ENCODE peak calls at places on chromosomes 13 and 19, in nine cellular contexts. T, K, F, G, Z, N, V, E and S are unnamed samples.

GRCh38 chr13:57629391-57629804 is 2.1 kb upstream of the PCDH17 start:
- DNase-seq in V (no peak), F (peak), E (no peak), K (no peak), Z (no peak), N (no peak), T (no peak), G (no peak), S (no peak)

GRCh38 chr13:59674616-59675015 is 489.1 kb downstream of the DIAPH3 start:
- DNase-seq in N (no peak), V (no peak), F (no peak), T (no peak), K (no peak), E (no peak), Z (no peak), G (no peak), S (no peak)

GRCh38 chr13:20553309-20553708 is 13.6 kb upstream of the IFT88 start:
- DNase-seq in Z (peak), K (no peak), V (no peak), G (no peak), E (no peak), N (no peak), F (peak), T (no peak), S (no peak)

GRCh38 chr13:90800082-90800746 is 547.3 kb upstream of the MIR17HG start:
- DNase-seq in N (no peak), G (peak), T (no peak), K (no peak), F (peak), V (no peak), Z (no peak), E (no peak), S (peak)

GRCh38 chr19:38017504-38018150 is 110.6 kb downstream of the SIPA1L3 start:
- DNase-seq in G (no peak), V (no peak), E (no peak), N (no peak), K (no peak), F (no peak), T (no peak), Z (no peak), S (no peak)

GRCh38 chr13:46296920-46297319 is 85.2 kb downstream of the LRRC63 start:
- DNase-seq in N (no peak), Z (no peak), F (peak), G (no peak), K (no peak), E (no peak), T (no peak), V (no peak), S (no peak)

GRCh38 chr13:42215578-42216421 is 56.2 kb upstream of the AKAP11 start:
- DNase-seq in E (no peak), Z (peak), N (peak), T (no peak), F (peak), V (no peak), K (no peak), G (peak), S (peak)

GRCh38 chr13:25493930-25494707 is 122.3 kb downstream of the ATP8A2 start:
- DNase-seq in F (no peak), K (no peak), E (no peak), G (no peak), N (peak), T (no peak), V (no peak), Z (no peak), S (no peak)

GRCh38 chr19:18191640-18192062 is 1.4 kb upstream of the MPV17L2 start:
- DNase-seq in N (peak), Z (no peak), K (no peak), T (no peak), E (no peak), F (no peak), V (no peak), G (no peak), S (no peak)

GRCh38 chr19:1286451-1286858 is 782 bp downstream of the EFNA2 start:
- DNase-seq in G (no peak), F (no peak), E (no peak), Z (no peak), V (no peak), N (no peak), T (no peak), K (no peak), S (no peak)

GRCh38 chr19:18122860-18123795 is 25.6 kb downstream of the MAST3 start:
- DNase-seq in G (no peak), V (no peak), K (no peak), T (no peak), F (no peak), N (peak), E (no peak), Z (no peak), S (no peak)

GRCh38 chr13:20610006-20610405 is 43.0 kb downstream of the IFT88 start:
- DNase-seq in G (no peak), N (no peak), F (no peak), Z (no peak), E (no peak), K (no peak), V (no peak), T (no peak), S (no peak)

GRCh38 chr13:23630349-23631093 is 60.3 kb downstream of the TNFRSF19 start:
- DNase-seq in Z (peak), F (peak), G (no peak), T (no peak), N (peak), E (no peak), K (no peak), V (no peak), S (no peak)

GRCh38 chr13:100069278-100069677 is 19.6 kb upstream of the PCCA start:
- DNase-seq in T (no peak), N (no peak), F (no peak), V (no peak), E (no peak), K (no peak), Z (no peak), G (no peak), S (no peak)

GRCh38 chr19:14530005-14530348 is 583 bp downstream of the TECR start:
- DNase-seq in T (no peak), F (peak), N (no peak), E (no peak), V (peak), K (no peak), Z (no peak), G (peak), S (no peak)

GRCh38 chr13:58655086-58655485 is 1023.5 kb downstream of the PCDH17 start:
- DNase-seq in F (no peak), K (no peak), E (no peak), T (no peak), Z (no peak), G (no peak), N (no peak), V (no peak), S (no peak)

GRCh38 chr19:47806435-47806834 is 2.1 kb upstream of the TPRX1 start:
- DNase-seq in Z (no peak), T (no peak), K (no peak), E (no peak), F (no peak), N (no peak), G (no peak), V (no peak), S (no peak)

GRCh38 chr19:2168619-2169424 is 5.1 kb downstream of the DOT1L start:
- DNase-seq in K (peak), V (peak), G (peak), N (peak), Z (peak), E (peak), F (peak), T (peak), S (peak)

GRCh38 chr13:108086678-108087077 is 128.7 kb downstream of the LIG4 start:
- DNase-seq in E (no peak), G (no peak), T (no peak), Z (no peak), V (no peak), F (peak), K (no peak), N (no peak), S (no peak)

GRCh38 chr13:108083056-108083455 is 132.3 kb downstream of the LIG4 start:
- DNase-seq in V (no peak), K (no peak), Z (no peak), N (no peak), T (no peak), F (no peak), E (no peak), G (no peak), S (no peak)

GRCh38 chr13:108077284-108077683 is 138.1 kb downstream of the LIG4 start:
- DNase-seq in G (no peak), V (no peak), T (no peak), Z (no peak), K (no peak), F (no peak), N (no peak), E (no peak), S (no peak)

GRCh38 chr13:108084840-108085239 is 130.5 kb downstream of the LIG4 start:
- DNase-seq in V (no peak), N (no peak), T (no peak), K (no peak), Z (no peak), G (no peak), E (no peak), F (no peak), S (no peak)

DNA sequence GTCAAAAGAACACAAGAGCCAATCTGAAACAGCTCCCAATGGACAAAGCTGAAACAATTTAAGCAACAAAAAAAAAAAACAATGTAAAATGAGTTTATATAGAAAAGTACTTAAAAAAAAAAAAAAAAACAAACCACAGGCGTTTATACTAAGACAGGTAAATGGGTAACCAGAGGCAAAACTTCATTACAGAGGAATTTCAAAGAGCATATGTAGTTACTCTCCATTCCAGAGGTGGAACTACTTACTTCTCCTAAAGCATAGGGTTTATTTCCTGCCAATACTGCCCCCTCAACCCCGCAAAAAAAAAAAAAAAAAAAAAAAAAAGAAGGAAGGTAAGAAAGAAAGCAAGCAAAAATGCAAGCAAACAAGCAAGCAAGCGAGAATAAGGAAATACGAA is 132.9 kb downstream of the LIG4 start:
- DNase-seq in N (no peak), F (no peak), Z (no peak), G (no peak), E (no peak), T (no peak), V (no peak), K (no peak), S (no peak)
- H3K27ac ChIP-seq in N (no peak), F (no peak), Z (no peak), G (no peak), E (no peak), T (no peak), V (no peak), K (no peak), S (no peak)

GRCh38 chr19:54421169-54421516 is 5.9 kb downstream of the TTYH1 start:
- DNase-seq in E (no peak), Z (no peak), T (no peak), N (no peak), G (no peak), F (no peak), V (no peak), K (no peak), S (no peak)
- H3K4me3 ChIP-seq in E (no peak), Z (no peak), T (no peak), N (no peak), G (no peak), F (no peak), V (no peak), K (no peak), S (no peak)

DNA sequence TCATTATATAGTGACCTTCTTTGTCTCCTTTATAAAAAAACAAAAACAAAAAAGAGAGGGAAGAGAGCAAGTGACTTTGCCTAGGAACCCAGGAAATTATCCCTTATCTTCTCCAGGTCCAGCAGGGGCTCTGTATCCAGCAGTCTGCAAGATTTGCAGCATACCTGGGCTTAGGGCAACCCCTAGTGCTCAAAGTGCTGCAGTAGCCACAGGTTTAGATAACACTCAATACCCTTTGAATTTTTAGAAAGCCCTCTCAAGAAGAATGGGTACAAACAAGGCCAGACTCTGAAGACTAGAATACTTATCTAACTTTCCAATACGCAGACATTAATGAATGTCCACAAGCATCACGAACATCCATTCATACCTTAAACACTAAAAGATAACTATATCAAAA is 43.2 kb downstream of the CCNA1 start:
- DNase-seq in F (no peak), N (peak), T (no peak), K (no peak), G (no peak), V (no peak), Z (peak), E (no peak), S (no peak)
- TF ChIP-seq CTCF in F (peak), N (peak), T (no peak), K (no peak), G (no peak), V (no peak), Z (peak), E (no peak), S (peak)

DNA sequence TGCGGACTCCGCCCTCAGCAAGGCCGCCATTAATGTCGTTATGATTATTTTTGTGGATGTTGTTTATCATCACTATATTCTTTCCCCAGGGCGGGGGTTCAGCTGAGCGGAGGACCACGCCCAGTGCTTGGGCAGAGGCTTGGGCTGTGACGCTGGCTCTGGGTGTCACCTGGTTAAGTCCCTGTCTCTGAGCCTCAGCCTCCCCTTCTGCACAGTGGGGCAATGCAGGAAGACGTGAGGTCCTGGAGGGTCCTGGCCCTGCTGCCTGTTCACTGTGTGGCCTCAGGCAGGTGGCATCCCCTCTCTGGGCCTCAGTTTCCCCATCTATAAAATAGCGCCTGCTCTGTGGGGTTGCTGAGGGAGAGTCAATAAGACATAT is 32.5 kb downstream of the NFIC start:
- DNase-seq in Z (no peak), V (no peak), E (no peak), G (no peak), F (no peak), K (no peak), T (no peak), N (no peak), S (no peak)
- H3K27ac ChIP-seq in Z (peak), V (peak), E (peak), G (peak), F (no peak), K (peak), T (peak), N (no peak), S (no peak)

GRCh38 chr13:44259045-44260042 is 114.3 kb upstream of the SERP2 start:
- DNase-seq in V (peak), N (no peak), T (no peak), Z (no peak), F (peak), K (peak), G (peak), E (no peak), S (peak)
- H3K4me3 ChIP-seq in V (no peak), N (no peak), T (no peak), Z (no peak), F (no peak), K (no peak), G (no peak), E (peak), S (no peak)

DNA sequence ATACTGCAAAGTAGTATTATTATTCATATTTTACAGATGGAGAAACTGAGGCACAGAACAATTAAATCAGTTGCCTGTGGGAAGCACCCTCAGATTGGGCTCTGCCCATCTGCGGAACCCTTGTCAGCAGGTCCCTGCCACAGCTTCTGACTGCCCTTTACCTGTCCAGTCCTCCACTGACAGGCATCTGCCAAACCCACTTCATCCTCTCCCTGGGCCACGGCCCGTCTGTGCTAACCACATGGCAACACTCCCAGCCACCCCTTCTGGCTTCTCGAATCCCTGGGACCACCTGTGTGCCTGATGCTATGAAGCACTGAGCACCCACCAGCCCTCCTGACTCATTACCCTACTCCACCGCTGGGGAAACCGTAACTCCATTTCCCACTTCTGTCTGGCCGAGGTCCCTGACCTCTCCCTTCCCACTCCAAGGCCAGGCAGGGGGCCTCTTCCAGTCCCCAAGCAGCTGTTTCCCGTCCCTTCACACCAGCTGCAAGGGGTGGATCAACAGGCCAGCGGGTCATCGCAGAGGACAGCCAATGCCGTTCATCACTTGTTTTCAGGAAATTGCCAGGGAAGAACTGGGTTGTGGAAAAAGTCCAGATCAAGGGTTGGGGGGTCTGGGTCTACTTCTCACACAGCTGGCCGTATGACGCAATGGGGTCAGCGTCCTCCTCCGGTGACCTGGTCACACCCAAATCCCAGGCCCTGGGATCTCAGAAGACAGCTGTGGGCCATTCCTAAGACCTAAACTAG is 2.5 kb downstream of the KANK3 start:
- DNase-seq in N (no peak), T (peak), G (peak), Z (no peak), E (no peak), K (no peak), V (no peak), F (no peak), S (peak)
- TF ChIP-seq CTCF in N (no peak), T (no peak), G (peak), Z (peak), E (no peak), K (peak), V (no peak), F (no peak), S (peak)

GRCh38 chr19:50501186-50501567 is 9.8 kb downstream of the JOSD2 start:
- DNase-seq in K (no peak), E (no peak), V (no peak), G (no peak), F (no peak), Z (no peak), N (no peak), T (no peak), S (no peak)
- H3K27ac ChIP-seq in K (no peak), E (no peak), V (no peak), G (no peak), F (no peak), Z (no peak), N (peak), T (no peak), S (peak)